ENCODE peak calls at places on chromosome 15, in four cellular contexts. One of them, this sample, is unnamed.

GRCh38 chr15:88800026-88800425 is 3.2 kb upstream of the ACAN start:
- DNase-seq in SK-N-SH: no peak
- DNase-seq in K562: no peak
- DNase-seq in GM12878: no peak
- DNase-seq in this sample: no peak

GRCh38 chr15:30985081-30985531 is 6.3 kb downstream of the MTMR10 start:
- DNase-seq in K562: no peak
- DNase-seq in SK-N-SH: peak; percentile 25
- DNase-seq in GM12878: no peak
- DNase-seq in this sample: no peak

GRCh38 chr15:20357139-20358065 is 184.2 kb downstream of the GOLGA6L6 start:
- DNase-seq in K562: peak; percentile 47
- DNase-seq in SK-N-SH: no peak
- DNase-seq in GM12878: no peak
- DNase-seq in this sample: peak; percentile 11

GRCh38 chr15:28886431-28887343 is 913 bp downstream of the APBA2 start:
- DNase-seq in K562: no peak
- DNase-seq in SK-N-SH: peak; percentile 79
- DNase-seq in GM12878: no peak
- DNase-seq in this sample: no peak

GRCh38 chr15:63191895-63192603 is 2.6 kb downstream of the RAB8B start:
- DNase-seq in K562: peak; percentile 47
- DNase-seq in GM12878: peak; percentile 87
- DNase-seq in SK-N-SH: no peak
- DNase-seq in this sample: no peak

GRCh38 chr15:88385078-88385700 is 82.0 kb downstream of the MRPL46 start:
- DNase-seq in K562: no peak
- DNase-seq in SK-N-SH: no peak
- DNase-seq in GM12878: no peak
- DNase-seq in this sample: no peak

GRCh38 chr15:89500397-89501270 is 4.3 kb upstream of the RHCG start:
- DNase-seq in K562: no peak
- DNase-seq in SK-N-SH: no peak
- DNase-seq in GM12878: no peak
- DNase-seq in this sample: no peak

GRCh38 chr15:72222433-72222832 is 8.6 kb downstream of the PKM start:
- DNase-seq in SK-N-SH: no peak
- DNase-seq in GM12878: no peak
- DNase-seq in K562: no peak
- DNase-seq in this sample: no peak

GRCh38 chr15:62750471-62750870 is 292.1 kb upstream of the TPM1 start:
- DNase-seq in GM12878: no peak
- DNase-seq in K562: no peak
- DNase-seq in SK-N-SH: no peak
- DNase-seq in this sample: no peak

GRCh38 chr15:75920079-75920478 is 16.4 kb downstream of the FBXO22 start:
- DNase-seq in GM12878: no peak
- DNase-seq in K562: no peak
- DNase-seq in SK-N-SH: no peak
- DNase-seq in this sample: no peak

GRCh38 chr15:31265090-31265870 is 61.4 kb upstream of the KLF13 start:
- DNase-seq in GM12878: no peak
- DNase-seq in K562: no peak
- DNase-seq in SK-N-SH: no peak
- DNase-seq in this sample: peak; percentile 6

GRCh38 chr15:78213425-78213750 is 21.0 kb downstream of the ACSBG1 start:
- DNase-seq in SK-N-SH: no peak
- DNase-seq in K562: no peak
- DNase-seq in GM12878: no peak
- DNase-seq in this sample: no peak

GRCh38 chr15:48507416-48508065 is 138.0 kb downstream of the FBN1 start:
- DNase-seq in K562: peak; percentile 38
- DNase-seq in GM12878: peak; percentile 8
- DNase-seq in SK-N-SH: peak; percentile 42
- DNase-seq in this sample: peak; percentile 18

GRCh38 chr15:68316061-68316804 is 38.7 kb downstream of the FEM1B start:
- DNase-seq in SK-N-SH: no peak
- DNase-seq in GM12878: no peak
- DNase-seq in K562: peak; percentile 31
- DNase-seq in this sample: peak; percentile 67

GRCh38 chr15:94229591-94230365 is 1.6 kb upstream of the MCTP2 start:
- DNase-seq in K562: no peak
- DNase-seq in GM12878: peak; percentile 70
- DNase-seq in SK-N-SH: no peak
- DNase-seq in this sample: no peak

GRCh38 chr15:48109212-48109611 is 11.6 kb upstream of the SLC24A5 start:
- DNase-seq in K562: no peak
- DNase-seq in SK-N-SH: no peak
- DNase-seq in GM12878: no peak
- DNase-seq in this sample: no peak

GRCh38 chr15:75031773-75032302 is 8.4 kb downstream of the PPCDC start:
- DNase-seq in K562: no peak
- DNase-seq in GM12878: no peak
- DNase-seq in SK-N-SH: no peak
- DNase-seq in this sample: no peak

GRCh38 chr15:82575335-82575734 is 35.1 kb upstream of the RPS17 start:
- DNase-seq in SK-N-SH: no peak
- DNase-seq in GM12878: no peak
- DNase-seq in K562: no peak
- DNase-seq in this sample: no peak

GRCh38 chr15:83444936-83445335 is 2.2 kb upstream of the SH3GL3 start:
- DNase-seq in SK-N-SH: no peak
- DNase-seq in GM12878: no peak
- DNase-seq in K562: no peak
- DNase-seq in this sample: no peak

GRCh38 chr15:101043011-101043410 is 123.9 kb downstream of the LRRK1 start:
- DNase-seq in GM12878: no peak
- DNase-seq in K562: no peak
- DNase-seq in SK-N-SH: no peak
- DNase-seq in this sample: no peak

GRCh38 chr15:101045835-101046691 is 126.9 kb downstream of the LRRK1 start:
- DNase-seq in SK-N-SH: no peak
- DNase-seq in GM12878: no peak
- DNase-seq in K562: no peak
- DNase-seq in this sample: no peak

GRCh38 chr15:101045236-101045646 is 126.1 kb downstream of the LRRK1 start:
- DNase-seq in GM12878: no peak
- DNase-seq in SK-N-SH: no peak
- DNase-seq in K562: no peak
- DNase-seq in this sample: no peak

GRCh38 chr15:101043911-101044624 is 124.9 kb downstream of the LRRK1 start:
- DNase-seq in GM12878: no peak
- DNase-seq in K562: no peak
- DNase-seq in SK-N-SH: no peak
- DNase-seq in this sample: no peak

DNA sequence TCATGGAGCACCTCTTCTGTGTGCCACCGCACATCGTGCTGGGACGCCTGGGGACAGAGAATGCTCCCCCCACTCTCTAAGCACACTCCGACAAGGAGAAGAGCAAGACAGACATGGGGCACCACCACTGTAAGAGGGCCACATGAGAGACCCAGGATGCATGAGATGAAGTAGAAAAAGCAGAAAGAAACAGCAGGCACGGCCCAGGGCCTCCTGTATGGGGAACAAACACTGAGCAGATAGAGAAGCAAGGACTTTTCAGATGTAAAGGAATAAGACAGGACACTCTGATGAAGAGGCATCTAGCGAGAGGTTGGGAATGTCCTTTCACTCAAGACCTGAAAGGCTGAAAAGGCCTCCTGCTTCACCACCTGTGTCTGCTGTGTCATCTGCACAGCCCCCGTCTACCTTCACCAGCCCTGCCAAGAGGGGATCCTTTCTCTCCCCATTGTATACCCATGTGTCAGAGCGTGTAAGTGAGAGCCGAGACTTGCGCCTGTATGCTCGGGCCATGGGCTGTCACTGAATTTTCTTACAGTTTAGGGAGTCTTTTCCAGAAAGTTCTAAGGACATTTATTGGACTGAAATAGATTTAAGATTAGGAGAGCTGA is 125.6 kb downstream of the LRRK1 start:
- DNase-seq in K562: no peak
- DNase-seq in SK-N-SH: no peak
- DNase-seq in GM12878: no peak
- DNase-seq in this sample: no peak
- TF ChIP-seq USF2 in K562: no peak
- TF ChIP-seq USF2 in SK-N-SH: no peak
- TF ChIP-seq USF2 in GM12878: no peak
- TF ChIP-seq USF2 in this sample: no peak

GRCh38 chr15:25766421-25766820 is 96.7 kb downstream of the ATP10A start:
- DNase-seq in GM12878: no peak
- DNase-seq in SK-N-SH: no peak
- DNase-seq in K562: no peak
- DNase-seq in this sample: no peak

GRCh38 chr15:25763954-25764353 is 99.2 kb downstream of the ATP10A start:
- DNase-seq in K562: no peak
- DNase-seq in SK-N-SH: no peak
- DNase-seq in GM12878: no peak
- DNase-seq in this sample: no peak

GRCh38 chr15:25763206-25763880 is 99.8 kb downstream of the ATP10A start:
- DNase-seq in GM12878: no peak
- DNase-seq in K562: no peak
- DNase-seq in SK-N-SH: no peak
- DNase-seq in this sample: no peak

GRCh38 chr15:25767356-25768151 is 95.6 kb downstream of the ATP10A start:
- DNase-seq in SK-N-SH: no peak
- DNase-seq in GM12878: no peak
- DNase-seq in K562: no peak
- DNase-seq in this sample: no peak

DNA sequence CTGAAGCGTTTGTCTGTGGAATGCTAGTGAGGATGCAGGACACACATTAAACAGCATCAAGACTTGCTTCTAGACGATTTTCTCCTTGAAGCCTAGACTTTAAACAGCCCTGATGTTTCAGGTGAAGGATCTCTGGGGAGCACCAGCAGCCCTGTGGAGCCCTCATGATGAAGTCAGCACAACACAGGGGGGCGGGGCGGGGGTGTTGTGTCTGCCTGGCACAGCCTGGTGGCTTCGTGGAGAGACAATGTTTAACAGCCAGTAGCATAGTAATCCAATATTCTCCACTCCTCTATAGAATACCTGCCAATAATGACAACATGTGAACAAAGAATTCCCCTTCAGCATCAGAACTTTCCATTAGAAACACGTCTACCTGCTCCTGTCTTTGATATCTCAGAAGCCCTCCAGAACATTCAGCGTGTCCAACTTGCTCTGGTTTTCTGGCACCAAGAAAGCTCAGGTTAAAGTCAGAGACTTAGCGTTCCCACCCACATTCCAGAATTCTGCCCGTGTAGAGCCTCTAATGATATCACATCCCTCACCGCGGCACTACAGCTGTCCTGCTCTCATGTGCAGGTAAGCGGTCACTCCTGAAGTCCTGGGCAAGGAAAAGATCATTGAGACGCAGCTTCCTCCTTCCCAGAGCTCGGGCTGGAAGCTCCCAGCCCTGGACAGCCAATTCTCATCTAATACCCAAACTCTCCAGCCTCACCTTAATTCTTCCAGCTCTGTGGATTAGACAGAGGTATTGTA is 98.0 kb downstream of the ATP10A start:
- DNase-seq in SK-N-SH: no peak
- DNase-seq in GM12878: no peak
- DNase-seq in K562: no peak
- DNase-seq in this sample: no peak
- TF ChIP-seq USF1 in SK-N-SH: no peak
- TF ChIP-seq USF1 in GM12878: no peak
- TF ChIP-seq USF1 in K562: no peak
- TF ChIP-seq USF1 in this sample: no peak

GRCh38 chr15:99433757-99434211 is 132.0 kb upstream of the MEF2A start:
- DNase-seq in K562: no peak
- DNase-seq in SK-N-SH: no peak
- DNase-seq in GM12878: no peak
- DNase-seq in this sample: no peak
- TF ChIP-seq USF2 in K562: no peak
- TF ChIP-seq USF2 in SK-N-SH: no peak
- TF ChIP-seq USF2 in GM12878: no peak
- TF ChIP-seq USF2 in this sample: no peak

GRCh38 chr15:70509282-70510272 is 253.8 kb downstream of the UACA start:
- DNase-seq in GM12878: no peak
- DNase-seq in K562: no peak
- DNase-seq in SK-N-SH: no peak
- DNase-seq in this sample: no peak
- TF ChIP-seq USF1 in GM12878: no peak
- TF ChIP-seq USF1 in K562: no peak
- TF ChIP-seq USF1 in SK-N-SH: no peak
- TF ChIP-seq USF1 in this sample: no peak